ENCODE peak calls at places on chromosomes 3 and 15, in five cellular contexts. W is CD4-positive, alpha-beta T cell; K is mucosa of descending colon; C is T-helper 17 cell; M is lung. O is an unnamed sample. For H3K9me3, the result is how much of the 10 kb centered on the place peaks cover.

GRCh38 chr3:115165266-115165665 is 18.2 kb upstream of the ZBTB20 start:
- ATAC-seq in M (no peak), K (peak), C (peak), W (peak), O (no peak)

GRCh38 chr3:13111173-13111873 is 38.1 kb upstream of the IQSEC1 start:
- ATAC-seq in W (peak), C (peak), M (no peak), K (peak), O (no peak)

GRCh38 chr3:21390136-21390535 is 360.9 kb downstream of the ZNF385D start:
- ATAC-seq in K (no peak), W (no peak), M (peak), C (no peak), O (no peak)

GRCh38 chr3:4570840-4571621 is 77.9 kb downstream of the ITPR1 start:
- ATAC-seq in M (no peak), C (no peak), K (no peak), W (no peak), O (no peak)

GRCh38 chr3:49841126-49841525 is 15.2 kb downstream of the TRAIP start:
- ATAC-seq in M (no peak), C (no peak), W (no peak), K (peak), O (no peak)

GRCh38 chr15:63998489-63998888 is 47.8 kb downstream of the DAPK2 start:
- ATAC-seq in W (peak), K (peak), C (peak), M (no peak), O (no peak)

GRCh38 chr3:94360982-94361381 is 298.1 kb downstream of the NSUN3 start:
- ATAC-seq in M (peak), C (no peak), W (no peak), K (peak), O (peak)

GRCh38 chr15:90230071-90230494 is 3.7 kb downstream of the CIB1 start:
- ATAC-seq in W (no peak), M (no peak), K (peak), C (no peak), O (no peak)

GRCh38 chr15:76340198-76340801 is 3.7 kb downstream of the ISL2 start:
- ATAC-seq in K (peak), M (no peak), W (peak), C (peak), O (no peak)

GRCh38 chr3:32200490-32200889 is 38.0 kb upstream of the CMTM8 start:
- ATAC-seq in C (no peak), K (no peak), M (peak), W (no peak), O (peak)

GRCh38 chr3:52310861-52311566 is 5.1 kb upstream of the DNAH1 start:
- ATAC-seq in C (peak), W (peak), M (no peak), K (no peak), O (no peak)

GRCh38 chr15:60760646-60761504 is 281.9 kb upstream of the ICE2 start:
- ATAC-seq in M (no peak), W (peak), K (no peak), C (peak), O (no peak)

GRCh38 chr15:70519004-70519365 is 244.4 kb downstream of the UACA start:
- ATAC-seq in K (no peak), W (no peak), C (no peak), M (no peak), O (no peak)
- H3K9me3 ChIP-seq in K (under half), W (under half), C (under half), M (under half), O (under half)

GRCh38 chr15:25054943-25055342 is 100.2 kb downstream of the SNRPN start:
- ATAC-seq in C (no peak), K (no peak), M (no peak), W (no peak), O (no peak)
- H3K9me3 ChIP-seq in C (half or more), K (half or more), M (under half), W (half or more), O (half or more)

GRCh38 chr3:159969-160368 is 36.6 kb upstream of the CHL1 start:
- ATAC-seq in W (no peak), M (no peak), C (no peak), K (no peak), O (no peak)
- H3K9me3 ChIP-seq in W (under half), M (under half), C (under half), K (under half), O (under half)

GRCh38 chr3:54905936-54906335 is 21.9 kb downstream of the LRTM1 start:
- ATAC-seq in W (no peak), M (no peak), K (no peak), C (no peak), O (no peak)
- H3K9me3 ChIP-seq in W (under half), M (under half), K (under half), C (under half), O (under half)

GRCh38 chr3:683770-684169 is 409.1 kb upstream of the CNTN6 start:
- ATAC-seq in W (no peak), M (no peak), K (no peak), C (no peak), O (no peak)
- H3K9me3 ChIP-seq in W (under half), M (under half), K (under half), C (under half), O (under half)

GRCh38 chr15:25188051-25188450 is 233.3 kb downstream of the SNRPN start:
- ATAC-seq in W (no peak), C (no peak), K (no peak), M (no peak), O (no peak)

GRCh38 chr15:25189551-25189950 is 234.8 kb downstream of the SNRPN start:
- ATAC-seq in C (no peak), W (no peak), K (no peak), M (no peak), O (no peak)

GRCh38 chr15:25186906-25187645 is 232.3 kb downstream of the SNRPN start:
- ATAC-seq in K (no peak), W (no peak), C (no peak), M (no peak), O (no peak)

DNA sequence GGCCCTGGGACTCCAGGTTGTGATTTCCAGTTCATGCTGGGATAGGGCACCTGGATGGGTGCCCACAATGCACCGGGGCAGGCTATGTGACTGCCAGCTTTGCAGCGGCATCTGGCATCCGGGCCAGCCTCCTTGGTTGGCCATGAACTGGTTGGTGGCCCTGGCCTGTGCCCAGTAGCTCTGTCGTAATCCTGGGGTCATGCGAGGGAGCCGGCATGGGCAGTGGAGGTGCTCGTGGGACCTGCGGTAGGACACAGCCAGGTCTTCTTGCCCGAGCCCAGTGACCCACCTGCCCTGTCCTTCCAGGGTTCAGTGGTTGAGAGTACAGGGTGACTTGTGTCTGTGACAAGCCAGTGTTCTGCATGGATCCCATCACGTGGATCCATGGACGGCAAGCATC is 237.9 kb downstream of the SNRPN start:
- ATAC-seq in W (no peak), M (no peak), K (no peak), C (no peak), O (no peak)
- H3K9me3 ChIP-seq in W (under half), M (under half), K (half or more), C (under half), O (under half)

GRCh38 chr15:25188551-25189101 is 233.8 kb downstream of the SNRPN start:
- ATAC-seq in C (no peak), M (no peak), W (no peak), K (no peak), O (no peak)
- H3K9me3 ChIP-seq in C (under half), M (under half), W (under half), K (half or more), O (under half)

GRCh38 chr3:6108957-6109356 is 752.0 kb upstream of the GRM7 start:
- ATAC-seq in K (no peak), C (no peak), W (no peak), M (no peak), O (no peak)

GRCh38 chr3:6099458-6100137 is 761.3 kb upstream of the GRM7 start:
- ATAC-seq in M (no peak), K (no peak), C (no peak), W (no peak), O (no peak)

GRCh38 chr3:6110451-6110850 is 750.5 kb upstream of the GRM7 start:
- ATAC-seq in W (no peak), C (no peak), M (no peak), K (no peak), O (no peak)

DNA sequence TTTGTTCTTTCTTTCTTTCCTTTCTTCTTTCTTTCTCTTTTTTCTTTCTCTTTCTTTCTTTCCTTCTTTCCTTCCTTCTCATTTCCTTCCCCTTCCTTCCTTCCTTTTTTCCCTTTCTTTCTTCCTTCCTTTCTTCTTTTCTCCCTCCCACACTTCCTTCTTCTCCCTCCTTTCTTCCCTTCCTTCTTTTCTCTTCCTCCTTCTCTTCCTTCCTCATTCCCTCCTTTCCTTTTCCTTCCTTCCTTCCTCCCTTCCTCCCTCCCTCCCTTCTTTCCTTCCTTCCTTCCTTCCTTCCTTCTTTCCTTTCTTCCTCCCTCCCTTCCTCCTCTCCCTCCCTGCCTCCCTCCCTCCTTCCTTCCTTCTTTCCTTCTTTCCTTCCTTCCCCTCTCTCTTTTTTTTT is 755.7 kb upstream of the GRM7 start:
- ATAC-seq in C (no peak), W (no peak), M (no peak), K (no peak), O (no peak)
- H3K9me3 ChIP-seq in C (under half), W (under half), M (under half), K (under half), O (under half)

GRCh38 chr15:86398986-86399677 is 319.5 kb downstream of the AGBL1 start:
- ATAC-seq in K (no peak), W (no peak), C (no peak), M (no peak), O (peak)

GRCh38 chr15:86403221-86403620 is 323.6 kb downstream of the AGBL1 start:
- ATAC-seq in W (no peak), M (no peak), C (no peak), K (no peak), O (no peak)

GRCh38 chr15:86403914-86404583 is 324.4 kb downstream of the AGBL1 start:
- ATAC-seq in M (no peak), W (no peak), C (no peak), K (no peak), O (no peak)
- H3K9me3 ChIP-seq in M (under half), W (under half), C (under half), K (under half), O (under half)

GRCh38 chr3:187139895-187140253 is 578 bp upstream of the RPL39L start:
- ATAC-seq in C (no peak), K (no peak), M (no peak), W (no peak), O (no peak)
- H3K9me3 ChIP-seq in C (under half), K (under half), M (under half), W (under half), O (under half)